ENCODE peak calls at places on chromosomes 3 and 15, in four cellular contexts. F is WTC11, K is HepG2, R is GM12878. Q is an unnamed sample.

GRCh38 chr3:16309558-16309957 is 44.5 kb downstream of the OXNAD1 start:
- DNase-seq in F (no peak), K (no peak), R (peak), Q (peak)

GRCh38 chr3:128074851-128075515 is 22.7 kb downstream of the SEC61A1 start:
- DNase-seq in F (no peak), K (no peak), R (no peak), Q (no peak)

GRCh38 chr15:41585140-41586047 is 26.4 kb downstream of the TYRO3 start:
- DNase-seq in F (peak), K (no peak), R (no peak), Q (no peak)

GRCh38 chr15:91609231-91609630 is 244.3 kb upstream of the SLCO3A1 start:
- DNase-seq in F (no peak), K (no peak), R (no peak), Q (no peak)

GRCh38 chr3:61789861-61790260 is 228.5 kb downstream of the PTPRG start:
- DNase-seq in F (no peak), K (no peak), R (no peak), Q (no peak)

GRCh38 chr3:151265166-151265565 is 13.2 kb downstream of the P2RY14 start:
- DNase-seq in F (no peak), K (no peak), R (no peak), Q (no peak)

GRCh38 chr3:197749315-197749600 is 425 bp upstream of the FYTTD1 start:
- DNase-seq in F (peak), K (no peak), R (no peak), Q (peak)

GRCh38 chr3:18234717-18235335 is 190.3 kb downstream of the SATB1 start:
- DNase-seq in F (no peak), K (no peak), R (no peak), Q (no peak)

GRCh38 chr3:118682916-118683315 is 351.7 kb downstream of the IGSF11 start:
- DNase-seq in F (no peak), K (no peak), R (no peak), Q (no peak)

DNA sequence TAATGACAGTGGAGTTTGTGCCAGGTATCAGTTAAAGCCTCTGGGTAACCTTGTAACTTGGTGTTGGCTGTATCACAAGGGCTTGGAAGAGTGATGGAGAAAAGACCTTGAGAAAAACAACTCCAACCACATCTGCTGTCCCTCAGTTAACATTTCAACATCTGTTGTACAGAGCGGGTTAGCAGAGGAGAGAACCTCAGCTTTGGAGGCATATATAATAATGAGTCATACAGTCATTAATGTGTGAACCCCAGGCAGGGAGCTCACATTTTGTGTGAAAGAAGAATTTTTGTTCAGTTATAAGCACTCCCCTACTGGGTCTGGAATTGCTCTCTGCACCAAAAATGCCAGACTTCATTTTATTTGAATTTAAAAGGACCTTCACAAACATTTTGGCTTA is 439.5 kb downstream of the PDCD6IP start:
- DNase-seq in F (no peak), K (no peak), R (no peak), Q (no peak)
- TF ChIP-seq CREM in F (no peak), K (no peak), R (no peak), Q (no peak)

DNA sequence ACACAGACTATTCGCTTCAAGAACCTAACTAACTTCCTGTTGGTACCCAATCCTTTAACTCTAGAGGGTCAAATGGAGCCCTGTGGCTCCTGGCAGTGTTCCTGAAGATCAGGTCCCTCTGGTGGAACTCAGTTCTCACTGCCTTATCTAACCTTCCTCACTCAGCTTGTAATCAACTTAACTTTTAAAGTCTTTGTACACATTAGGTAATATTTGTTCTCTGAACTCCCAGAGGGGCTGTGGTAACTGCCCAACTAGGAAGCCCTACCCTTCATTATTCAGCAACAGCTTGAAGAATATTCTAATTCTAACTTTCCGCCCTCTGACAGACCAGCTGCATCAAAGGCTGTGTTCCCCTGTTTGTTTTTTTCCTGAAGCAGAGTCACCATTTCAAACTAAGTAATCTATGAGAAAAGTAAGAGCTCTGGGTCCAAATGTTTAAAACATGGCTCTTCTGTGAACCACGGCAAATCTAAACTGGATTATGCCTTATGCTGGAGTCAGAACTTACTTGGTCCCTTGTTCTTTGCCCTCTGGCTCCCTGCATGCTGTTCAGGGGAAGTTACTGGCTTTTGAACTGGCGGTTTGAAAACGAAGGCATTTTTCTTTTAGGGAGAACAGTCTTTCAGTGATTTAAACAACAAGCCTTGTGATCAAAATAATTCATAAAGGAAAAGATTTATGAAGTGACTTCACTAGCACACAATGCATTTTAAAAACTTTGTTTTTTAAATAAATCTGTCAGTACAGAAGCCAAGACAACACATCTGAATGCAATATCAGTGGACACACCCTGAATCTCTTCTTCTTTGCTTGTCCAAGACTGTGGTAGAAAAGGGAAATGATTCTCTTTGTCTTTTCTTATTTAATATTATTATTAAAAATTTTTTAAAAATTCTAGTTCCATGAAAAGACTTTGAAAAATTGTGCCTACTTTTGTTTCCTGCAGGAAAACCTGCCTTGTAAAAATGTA is 365.6 kb downstream of the TIGIT start:
- DNase-seq in F (no peak), K (peak), R (no peak), Q (no peak)
- TF ChIP-seq CREM in F (no peak), K (no peak), R (no peak), Q (no peak)

GRCh38 chr15:93467327-93467726 is 378.3 kb upstream of the RGMA start:
- DNase-seq in F (no peak), K (no peak), R (no peak), Q (no peak)
- TF ChIP-seq CREM in F (no peak), K (no peak), R (no peak), Q (no peak)

DNA sequence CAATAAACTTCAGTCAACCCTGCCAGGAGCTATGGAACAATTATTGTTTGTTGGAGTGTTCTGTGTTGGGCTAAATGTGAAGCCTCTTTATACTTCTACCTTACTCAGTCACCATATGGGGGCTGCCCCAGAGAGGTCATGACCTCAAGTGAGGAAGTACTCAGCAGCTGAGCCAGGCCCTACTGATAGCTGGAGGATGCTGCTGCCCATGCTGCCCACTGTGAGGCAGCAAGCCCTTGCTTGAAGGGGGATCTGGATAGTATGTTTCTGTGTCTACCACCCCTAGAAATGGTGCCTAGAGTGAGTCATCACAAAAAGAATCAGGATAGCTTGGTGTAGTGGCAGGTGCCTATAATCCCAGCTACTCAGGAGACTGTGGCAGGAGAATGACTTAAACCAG is 4.5 kb upstream of the RPL24 start:
- DNase-seq in F (no peak), K (no peak), R (no peak), Q (peak)
- TF ChIP-seq CREM in F (no peak), K (no peak), R (no peak), Q (no peak)

GRCh38 chr3:190764231-190764630 is 98.3 kb downstream of the GMNC start:
- DNase-seq in F (no peak), K (no peak), R (no peak), Q (no peak)
- TF ChIP-seq CREM in F (no peak), K (no peak), R (no peak), Q (no peak)

GRCh38 chr3:51686512-51687215 is 15.6 kb downstream of the TEX264 start:
- DNase-seq in F (no peak), K (no peak), R (peak), Q (peak)
- TF ChIP-seq CREM in F (no peak), K (no peak), R (no peak), Q (no peak)

DNA sequence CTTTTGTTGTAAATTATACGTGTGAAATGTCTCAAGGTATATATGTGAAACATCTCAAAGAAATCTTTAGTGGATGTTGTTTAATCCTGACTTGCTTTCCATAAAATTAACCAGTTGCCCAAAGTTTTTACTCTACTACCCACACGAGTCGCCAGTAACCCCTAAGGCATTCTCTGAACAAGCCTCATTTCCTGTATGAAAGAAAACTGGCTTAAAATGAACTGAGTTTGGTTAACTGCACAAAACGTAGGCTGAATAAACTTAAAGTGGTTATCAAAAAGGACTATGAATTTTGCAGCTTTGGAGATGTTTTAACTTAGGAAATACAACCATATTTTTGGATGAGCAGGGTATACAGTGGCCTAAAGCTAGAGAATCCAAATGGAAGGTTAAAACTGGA is 2.7 kb upstream of the APPL1 start:
- DNase-seq in F (no peak), K (no peak), R (no peak), Q (no peak)
- TF ChIP-seq CREM in F (no peak), K (no peak), R (no peak), Q (no peak)

DNA sequence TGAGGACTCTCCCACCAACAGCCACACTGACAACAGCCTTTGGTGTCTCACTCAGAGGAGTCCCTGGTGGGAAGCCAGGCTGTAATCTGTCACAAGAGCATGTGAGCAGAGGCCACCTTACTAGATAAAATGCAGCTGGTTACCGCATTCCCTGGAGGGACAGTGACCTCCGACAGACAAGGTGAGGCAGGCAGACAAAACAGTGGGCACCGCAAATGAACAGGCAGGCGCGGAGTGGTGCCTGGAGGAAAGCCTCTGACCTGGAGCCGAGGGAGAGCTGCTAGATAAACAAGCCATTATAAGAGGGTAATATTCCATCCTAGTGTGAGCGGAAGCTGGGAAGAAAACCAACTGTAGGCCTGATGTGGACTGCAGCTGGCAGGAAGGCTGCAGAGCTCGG is 736.4 kb downstream of the FHIT start:
- DNase-seq in F (no peak), K (no peak), R (no peak), Q (peak)
- TF ChIP-seq CREM in F (no peak), K (no peak), R (no peak), Q (no peak)

GRCh38 chr3:48268381-48268935 is 27.6 kb downstream of the ZNF589 start:
- DNase-seq in F (no peak), K (no peak), R (peak), Q (no peak)
- TF ChIP-seq CREM in F (no peak), K (no peak), R (no peak), Q (no peak)

GRCh38 chr15:70054366-70054765 is 43.4 kb downstream of the TLE3 start:
- DNase-seq in F (no peak), K (no peak), R (no peak), Q (no peak)

GRCh38 chr15:70051948-70052633 is 45.6 kb downstream of the TLE3 start:
- DNase-seq in F (no peak), K (no peak), R (no peak), Q (peak)

GRCh38 chr15:70053703-70054229 is 44.0 kb downstream of the TLE3 start:
- DNase-seq in F (no peak), K (no peak), R (no peak), Q (no peak)

GRCh38 chr15:70054884-70055387 is 42.8 kb downstream of the TLE3 start:
- DNase-seq in F (peak), K (no peak), R (no peak), Q (no peak)

GRCh38 chr15:70053006-70053702 is 44.6 kb downstream of the TLE3 start:
- DNase-seq in F (no peak), K (no peak), R (no peak), Q (no peak)
- TF ChIP-seq CREM in F (no peak), K (no peak), R (no peak), Q (no peak)